ENCODE peak calls at places on chromosomes 11 and 22, in six cellular contexts. O, A, D, H, U and J are unnamed samples.

GRCh38 chr11:111046291-111046690 is 199.2 kb upstream of the POU2AF2 start:
- DNase-seq in O (no peak), A (peak), D (no peak), H (no peak), U (no peak), J (no peak)

GRCh38 chr11:70796601-70797000 is 398.3 kb downstream of the CTTN start:
- DNase-seq in O (no peak), A (no peak), D (no peak), H (peak), U (no peak), J (no peak)

GRCh38 chr11:62855571-62856332 is 16.4 kb upstream of the WDR74 start:
- DNase-seq in O (peak), A (peak), D (peak), H (peak), U (peak), J (peak)

GRCh38 chr22:33492210-33492651 is 428.0 kb downstream of the LARGE1 start:
- DNase-seq in O (peak), A (no peak), D (no peak), H (no peak), U (peak), J (no peak)

GRCh38 chr11:109612481-109612880 is 190.5 kb downstream of the C11orf87 start:
- DNase-seq in O (no peak), A (no peak), D (no peak), H (peak), U (no peak), J (no peak)

GRCh38 chr11:8832571-8833260 is 78.3 kb upstream of the AKIP1 start:
- DNase-seq in O (peak), A (peak), D (no peak), H (peak), U (peak), J (peak)

GRCh38 chr11:116224154-116224888 is 548.5 kb downstream of the BUD13 start:
- DNase-seq in O (peak), A (no peak), D (no peak), H (peak), U (peak), J (no peak)

GRCh38 chr11:13110929-13111812 is 102.1 kb downstream of the RASSF10 start:
- DNase-seq in O (peak), A (peak), D (no peak), H (peak), U (peak), J (no peak)

GRCh38 chr11:104907521-104908185 is 9.4 kb upstream of the CASP12 start:
- DNase-seq in O (no peak), A (peak), D (no peak), H (no peak), U (no peak), J (no peak)

GRCh38 chr11:3057069-3057963 is at the start of gene CARS1:
- DNase-seq in O (peak), A (peak), D (peak), H (peak), U (peak), J (peak)

GRCh38 chr11:65844231-65844872 is 10.6 kb downstream of the SNX32 start:
- DNase-seq in O (no peak), A (no peak), D (peak), H (no peak), U (no peak), J (no peak)

GRCh38 chr11:1754376-1755150 is 4.2 kb upstream of the IFITM10 start:
- DNase-seq in O (no peak), A (no peak), D (peak), H (no peak), U (no peak), J (no peak)

GRCh38 chr11:128713595-128713994 is 19.7 kb downstream of the FLI1 start:
- DNase-seq in O (no peak), A (peak), D (no peak), H (peak), U (no peak), J (no peak)

GRCh38 chr11:73538381-73538872 is 59.5 kb downstream of the FAM168A start:
- DNase-seq in O (peak), A (peak), D (no peak), H (no peak), U (peak), J (no peak)

GRCh38 chr22:43433904-43434600 is 22.2 kb downstream of the MPPED1 start:
- DNase-seq in O (no peak), A (no peak), D (no peak), H (no peak), U (no peak), J (no peak)

GRCh38 chr11:91397134-91397468 is 827.5 kb upstream of the FAT3 start:
- DNase-seq in O (no peak), A (no peak), D (no peak), H (no peak), U (no peak), J (no peak)

GRCh38 chr11:28673687-28674431 is 565.7 kb downstream of the METTL15 start:
- DNase-seq in O (no peak), A (peak), D (no peak), H (peak), U (no peak), J (no peak)

GRCh38 chr22:19909350-19910179 is 32.0 kb upstream of the COMT start:
- DNase-seq in O (peak), A (peak), D (peak), H (peak), U (peak), J (peak)

GRCh38 chr11:134728186-134728585 is 316.1 kb upstream of the B3GAT1 start:
- DNase-seq in O (no peak), A (no peak), D (no peak), H (no peak), U (no peak), J (no peak)

DNA sequence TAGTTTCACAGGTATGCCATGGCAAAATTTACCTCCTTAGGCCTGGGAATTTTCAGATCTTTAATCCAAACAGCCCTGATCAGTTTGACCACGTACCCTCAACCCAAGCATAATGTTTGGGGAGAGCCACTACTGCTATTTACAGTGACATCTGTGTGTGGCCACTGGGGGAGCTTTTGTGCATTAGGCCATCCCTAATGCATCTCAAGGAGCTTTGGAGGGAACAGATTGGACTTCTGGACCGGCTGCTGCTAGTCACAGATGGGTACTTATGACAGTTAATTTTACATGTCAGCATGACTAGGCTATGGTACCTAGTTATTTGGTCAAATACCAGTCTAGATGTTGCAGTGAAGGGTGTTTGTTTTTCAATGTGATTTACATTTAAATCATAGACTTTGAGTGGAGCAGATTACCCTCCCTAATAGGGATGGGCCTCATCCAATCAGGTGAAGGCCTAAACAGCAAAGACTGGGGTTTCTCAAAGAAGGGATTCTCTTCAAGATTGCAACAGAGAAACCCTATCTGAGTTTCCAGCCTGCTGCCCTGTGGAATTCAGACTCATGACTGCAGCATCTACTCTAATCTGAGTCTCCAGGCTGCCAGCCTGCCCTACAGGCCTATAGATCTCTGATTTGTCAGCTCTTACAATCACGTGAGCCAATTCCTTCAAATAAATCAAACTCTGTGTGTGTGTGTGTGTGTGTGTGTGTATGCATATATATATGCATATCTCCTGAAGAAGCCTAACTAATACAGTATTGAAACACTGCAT is 37.9 kb upstream of the GALNT18 start:
- DNase-seq in O (no peak), A (no peak), D (no peak), H (no peak), U (no peak), J (no peak)
- TF ChIP-seq CTCF in O (no peak), A (peak), D (no peak), H (peak), U (no peak), J (peak)

DNA sequence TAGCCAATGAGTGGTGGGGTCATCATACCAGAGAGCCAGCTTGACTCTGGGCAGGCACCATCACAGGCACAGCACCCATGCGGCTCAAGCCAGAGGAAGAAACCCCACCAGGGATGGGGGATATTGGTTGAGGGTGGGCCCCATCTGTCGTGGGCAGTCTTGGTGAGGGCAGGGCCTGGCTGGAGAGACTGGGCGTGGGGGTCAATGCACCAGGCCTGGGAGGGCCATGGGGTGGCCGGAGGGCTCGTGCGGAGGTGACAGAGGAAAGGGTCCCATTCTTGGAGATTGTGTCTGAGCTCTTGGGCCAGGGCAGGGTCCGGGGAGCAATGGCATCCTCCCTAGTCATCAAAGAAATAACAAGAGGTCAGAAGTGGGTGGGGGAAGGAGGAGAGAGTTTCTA is 1.6 kb upstream of the VSIG2 start:
- DNase-seq in O (no peak), A (no peak), D (peak), H (no peak), U (no peak), J (no peak)
- H3K4me3 ChIP-seq in O (no peak), A (no peak), D (no peak), H (no peak), U (no peak), J (no peak)

GRCh38 chr11:119103793-119104192 is 2.1 kb upstream of the DPAGT1 start:
- DNase-seq in O (no peak), A (no peak), D (no peak), H (no peak), U (no peak), J (no peak)
- TF ChIP-seq CTCF in O (no peak), A (no peak), D (no peak), H (peak), U (no peak), J (no peak)

DNA sequence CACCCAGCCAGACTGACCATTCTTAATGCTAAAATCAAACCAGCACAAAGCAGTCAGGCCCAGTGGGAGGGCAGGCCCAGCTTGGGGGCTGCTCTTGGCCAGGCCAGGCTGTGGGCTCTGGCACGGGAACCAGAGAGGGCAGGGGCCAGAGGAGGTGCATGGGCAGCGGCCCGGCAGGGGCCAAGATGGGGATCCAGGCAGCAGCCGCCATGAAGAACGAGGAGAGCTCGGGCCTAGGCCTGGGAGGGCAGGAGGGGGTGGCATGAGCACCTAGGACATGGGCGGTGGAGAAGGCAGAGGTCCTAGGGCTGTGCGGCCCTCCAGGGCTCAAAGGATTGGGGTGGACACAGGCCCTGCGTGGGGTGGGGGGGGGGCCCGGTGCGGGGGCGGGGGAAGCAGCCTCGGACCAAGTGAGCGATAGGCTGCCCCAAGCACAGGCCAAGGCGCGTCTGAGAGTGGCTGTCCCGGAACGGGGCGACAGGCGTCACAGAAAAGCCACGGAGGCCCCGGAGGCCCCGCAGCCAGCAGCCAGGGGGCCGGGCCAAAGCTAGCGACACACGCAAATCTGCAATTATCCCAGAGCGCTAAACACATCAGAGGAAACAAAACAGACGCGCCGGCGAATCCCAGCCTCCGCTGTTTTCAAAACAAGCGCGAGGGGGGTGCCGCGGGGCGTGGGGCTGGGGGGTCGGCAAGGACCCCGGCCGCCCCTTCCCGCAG is 8.3 kb downstream of the PLXNB2 start:
- DNase-seq in O (no peak), A (no peak), D (no peak), H (no peak), U (no peak), J (no peak)
- H3K4me3 ChIP-seq in O (no peak), A (no peak), D (no peak), H (no peak), U (no peak), J (peak)

GRCh38 chr11:118638726-118639125 is 31.3 kb downstream of the PHLDB1 start:
- DNase-seq in O (no peak), A (no peak), D (peak), H (no peak), U (no peak), J (no peak)

GRCh38 chr11:118641463-118642019 is 34.1 kb downstream of the PHLDB1 start:
- DNase-seq in O (no peak), A (no peak), D (peak), H (peak), U (no peak), J (no peak)

GRCh38 chr11:118639899-118640298 is 32.5 kb downstream of the PHLDB1 start:
- DNase-seq in O (no peak), A (no peak), D (no peak), H (no peak), U (no peak), J (no peak)

GRCh38 chr11:118643142-118643994 is 36.0 kb downstream of the PHLDB1 start:
- DNase-seq in O (no peak), A (no peak), D (no peak), H (no peak), U (no peak), J (no peak)

GRCh38 chr11:118640332-118641154 is 33.1 kb downstream of the PHLDB1 start:
- DNase-seq in O (no peak), A (no peak), D (no peak), H (peak), U (no peak), J (no peak)
- TF ChIP-seq CTCF in O (peak), A (no peak), D (no peak), H (peak), U (no peak), J (no peak)

GRCh38 chr11:58576792-58577440 is 1.3 kb upstream of the LPXN start:
- DNase-seq in O (peak), A (peak), D (no peak), H (peak), U (peak), J (no peak)

GRCh38 chr11:58579192-58580129 is 598 bp downstream of the ZFP91 start:
- DNase-seq in O (peak), A (peak), D (peak), H (peak), U (peak), J (peak)

GRCh38 chr11:58578136-58578634 is 678 bp upstream of the ZFP91 start:
- DNase-seq in O (peak), A (peak), D (peak), H (peak), U (peak), J (peak)

GRCh38 chr11:58578635-58579191 is at the start of gene ZFP91:
- DNase-seq in O (peak), A (peak), D (peak), H (peak), U (peak), J (peak)

GRCh38 chr11:58577441-58578135 is 1.3 kb upstream of the ZFP91 start:
- DNase-seq in O (peak), A (peak), D (peak), H (peak), U (peak), J (no peak)
- H3K4me3 ChIP-seq in O (peak), A (peak), D (peak), H (peak), U (peak), J (peak)

GRCh38 chr11:59180907-59181306 is 9.0 kb downstream of the DTX4 start:
- DNase-seq in O (no peak), A (no peak), D (no peak), H (no peak), U (no peak), J (no peak)

GRCh38 chr11:59183768-59184167 is 11.8 kb downstream of the DTX4 start:
- DNase-seq in O (peak), A (no peak), D (no peak), H (no peak), U (peak), J (no peak)

GRCh38 chr11:59184876-59185275 is 12.9 kb downstream of the DTX4 start:
- DNase-seq in O (no peak), A (no peak), D (no peak), H (no peak), U (no peak), J (no peak)

GRCh38 chr11:59181746-59182456 is 10.0 kb downstream of the DTX4 start:
- DNase-seq in O (no peak), A (no peak), D (no peak), H (no peak), U (no peak), J (no peak)

GRCh38 chr11:59182457-59183151 is 10.7 kb downstream of the DTX4 start:
- DNase-seq in O (no peak), A (no peak), D (peak), H (peak), U (no peak), J (no peak)
- TF ChIP-seq CTCF in O (peak), A (no peak), D (peak), H (peak), U (peak), J (peak)